ENCODE peak calls at places on chromosomes 6 and 20, in six cellular contexts. U is naive thymus-derived CD4-positive, alpha-beta T cell; D is IMR-90; S is GM23248; Y is AG04450; A is fibroblast of lung. Q is an unnamed sample.

GRCh38 chr6:79034865-79035264 is 43.2 kb downstream of the PHIP start:
- DNase-seq in A (no peak), U (no peak), Y (no peak), S (peak; percentile 16), D (peak; percentile 14), Q (no peak)

GRCh38 chr20:3997446-3997845 is 17.9 kb downstream of the RNF24 start:
- DNase-seq in S (no peak), Y (no peak), D (no peak), U (no peak), A (no peak), Q (no peak)

GRCh38 chr20:58754584-58754983 is 62.0 kb downstream of the NPEPL1 start:
- DNase-seq in D (no peak), S (no peak), A (no peak), Y (no peak), U (no peak), Q (no peak)

GRCh38 chr20:1150968-1151367 is 32.6 kb downstream of the PSMF1 start:
- DNase-seq in S (no peak), A (no peak), U (no peak), D (no peak), Y (no peak), Q (no peak)

GRCh38 chr6:90574610-90575009 is 12.3 kb downstream of the MAP3K7 start:
- DNase-seq in D (peak; percentile 46), S (peak; percentile 57), Y (no peak), A (peak; percentile 48), U (no peak), Q (no peak)

GRCh38 chr20:57711311-57711712 is 1.5 kb upstream of the PMEPA1 start:
- DNase-seq in A (no peak), S (peak; percentile 34), D (no peak), U (no peak), Y (no peak), Q (no peak)

GRCh38 chr6:166715065-166715464 is 88.0 kb upstream of the RPS6KA2 start:
- DNase-seq in A (no peak), Y (no peak), S (no peak), U (no peak), D (no peak), Q (no peak)

GRCh38 chr6:83536647-83537589 is 24.6 kb downstream of the PRSS35 start:
- DNase-seq in D (no peak), Y (no peak), U (no peak), S (no peak), A (no peak), Q (no peak)

GRCh38 chr6:34143884-34144580 is 1.9 kb downstream of the GRM4 start:
- DNase-seq in A (no peak), Y (no peak), D (no peak), U (peak; percentile 40), S (peak; percentile 29), Q (peak; percentile 17)

GRCh38 chr20:32190608-32191415 is 16.7 kb downstream of the PLAGL2 start:
- DNase-seq in A (peak; percentile 28), D (no peak), Y (no peak), U (no peak), S (peak; percentile 64), Q (no peak)

GRCh38 chr6:71012871-71013456 is 56.1 kb upstream of the B3GAT2 start:
- DNase-seq in S (peak; percentile 66), A (peak; percentile 65), D (peak; percentile 51), Y (no peak), U (peak; percentile 26), Q (no peak)

GRCh38 chr20:53852691-53853450 is 217.5 kb downstream of the BCAS1 start:
- DNase-seq in A (no peak), Y (no peak), U (no peak), S (no peak), D (no peak), Q (no peak)

GRCh38 chr6:46090115-46091079 is 39.4 kb upstream of the ENPP4 start:
- DNase-seq in Y (peak; percentile 1), S (peak; percentile 72), D (peak; percentile 34), A (peak; percentile 58), U (peak; percentile 46), Q (peak; percentile 15)

GRCh38 chr20:39397646-39398045 is 435.5 kb downstream of the DHX35 start:
- DNase-seq in Y (no peak), A (no peak), S (no peak), D (no peak), U (no peak), Q (no peak)

GRCh38 chr20:62365814-62366369 is 1.2 kb downstream of the LAMA5 start:
- DNase-seq in S (no peak), A (no peak), D (no peak), U (no peak), Y (no peak), Q (peak; percentile 60)

GRCh38 chr6:123089223-123089622 is 93.2 kb downstream of the CLVS2 start:
- DNase-seq in A (no peak), D (no peak), Y (no peak), S (no peak), U (no peak), Q (no peak)

GRCh38 chr6:150934380-150934779 is 68.9 kb downstream of the MTHFD1L start:
- DNase-seq in D (peak; percentile 93), A (peak; percentile 37), U (no peak), S (peak; percentile 85), Y (no peak), Q (no peak)

GRCh38 chr20:31666258-31667042 is 28.7 kb downstream of the COX4I2 start:
- DNase-seq in A (peak; percentile 46), S (no peak), U (no peak), Y (no peak), D (no peak), Q (no peak)

GRCh38 chr6:27757307-27757706 is 154.9 kb downstream of the OR2B2 start:
- DNase-seq in A (peak; percentile 11), D (no peak), S (peak; percentile 56), Y (no peak), U (peak; percentile 45), Q (peak; percentile 90)

GRCh38 chr6:112372213-112372806 is 25.2 kb downstream of the RFPL4B start:
- DNase-seq in S (peak; percentile 66), U (no peak), Y (peak; percentile 7), A (peak; percentile 59), D (peak; percentile 46), Q (no peak)

GRCh38 chr6:152267967-152268845 is 369.0 kb downstream of the SYNE1 start:
- DNase-seq in D (no peak), S (peak; percentile 50), Y (no peak), U (peak; percentile 26), A (peak; percentile 39), Q (no peak)

GRCh38 chr6:2563635-2564034 is 187.1 kb downstream of the MYLK4 start:
- DNase-seq in A (peak; percentile 17), S (no peak), D (peak; percentile 20), U (no peak), Y (no peak), Q (no peak)

GRCh38 chr20:14067631-14068030 is 72.3 kb downstream of the MACROD2 start:
- DNase-seq in U (no peak), A (no peak), D (no peak), S (peak; percentile 5), Y (no peak), Q (no peak)

GRCh38 chr20:11271920-11272594 is 598.3 kb upstream of the JAG1 start:
- DNase-seq in A (no peak), Y (no peak), D (no peak), S (no peak), U (no peak), Q (no peak)
- H3K27me3 ChIP-seq in A (no peaks in the 10 kb centered on the region), Y (no peaks in the 10 kb centered on the region), D (no peaks in the 10 kb centered on the region), S (no peaks in the 10 kb centered on the region), U (no peaks in the 10 kb centered on the region), Q (no peaks in the 10 kb centered on the region)

DNA sequence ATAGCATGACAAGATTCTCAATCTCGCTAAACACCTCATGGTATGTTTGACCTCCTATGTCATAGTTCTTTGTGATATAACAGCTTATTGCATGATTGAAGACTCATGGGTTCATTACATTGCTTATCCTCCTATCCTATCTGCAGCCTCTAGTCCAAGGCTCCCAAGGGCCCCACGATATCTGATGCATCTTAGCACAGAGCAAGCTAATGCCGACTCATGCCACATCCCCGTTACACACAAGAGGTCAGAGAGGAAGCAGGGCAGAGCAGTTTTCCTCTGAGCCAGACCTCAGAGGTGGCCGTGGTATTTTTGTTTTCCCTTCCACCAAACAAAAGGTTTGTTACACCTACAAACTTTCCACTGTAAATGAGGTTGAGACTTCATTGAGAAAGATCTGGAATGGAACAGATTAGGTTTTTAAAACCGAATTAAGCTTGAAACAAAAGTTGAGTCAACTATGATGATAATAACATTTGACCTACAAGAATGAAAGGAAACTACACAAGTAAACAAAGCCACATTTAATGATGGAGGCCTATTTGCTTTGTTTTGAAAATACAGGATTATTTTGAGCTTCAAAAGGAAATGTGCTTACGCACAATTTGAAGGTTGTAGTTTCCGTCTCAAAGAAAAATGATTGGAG is 133.9 kb upstream of the MYLIP start:
- DNase-seq in A (no peak), S (no peak), D (no peak), Y (no peak), U (no peak), Q (no peak)
- H3K4me3 ChIP-seq in A (no peak overlapping the region), S (no peak overlapping the region), D (no peak overlapping the region), Y (no peak overlapping the region), U (no peak overlapping the region), Q (no peak overlapping the region)

DNA sequence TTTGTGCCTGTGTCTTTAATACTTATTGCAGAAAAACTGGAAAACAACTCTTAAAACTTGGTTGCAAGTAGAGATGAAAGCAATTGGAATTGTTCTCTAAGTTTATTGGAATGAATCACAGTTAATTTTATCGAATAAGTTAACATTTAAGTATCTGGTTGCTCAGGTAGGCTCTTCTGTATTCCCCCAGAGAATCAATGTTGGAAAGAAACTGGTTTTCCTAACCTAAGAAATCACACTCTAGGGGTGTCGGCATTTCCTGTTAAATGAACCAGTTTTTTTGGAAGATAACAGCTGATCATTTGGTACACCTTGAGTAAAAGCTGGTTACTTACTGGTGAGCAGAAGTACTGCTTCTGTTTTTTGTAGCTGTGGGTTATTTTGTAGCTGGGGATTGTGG is 5.2 kb downstream of the TFAP2C start:
- DNase-seq in A (no peak), Y (no peak), S (no peak), U (no peak), D (no peak), Q (no peak)
- H3K27me3 ChIP-seq in A (peaks cover 20% of the 10 kb centered on the region), Y (peaks cover 57% of the 10 kb centered on the region), S (no peaks in the 10 kb centered on the region), U (peaks cover 7% of the 10 kb centered on the region), D (peaks cover 50% of the 10 kb centered on the region), Q (no peaks in the 10 kb centered on the region)

GRCh38 chr6:35719407-35719829 is 17.4 kb upstream of the ARMC12 start:
- DNase-seq in U (no peak), D (no peak), Y (no peak), S (no peak), A (no peak), Q (no peak)
- H3K4me3 ChIP-seq in U (peak overlapping the region; percentile 11), D (no peak overlapping the region), Y (peak overlapping the region; percentile 41), S (no peak overlapping the region), A (no peak overlapping the region), Q (no peak overlapping the region)